ENCODE peak calls at places on chromosome 4, in nine cellular contexts. One of them, this sample, is unnamed.

GRCh38 chr4:152663203-152664066 is 16.4 kb downstream of the TMEM154 start:
- DNase-seq in caudate nucleus: no peak
- DNase-seq in stromal cell of bone marrow: no peak
- DNase-seq in G401: no peak
- DNase-seq in Karpas-422: peak
- DNase-seq in D341Med: no peak
- DNase-seq in mesenchymal stem cell: peak
- DNase-seq in posterior vena cava: no peak
- DNase-seq in activated B cell treated with CpG ODN at 0.5 μM for 24 hours: no peak
- DNase-seq in this sample: no peak

GRCh38 chr4:184746532-184746870 is 12.6 kb upstream of the CENPU start:
- DNase-seq in caudate nucleus: no peak
- DNase-seq in D341Med: no peak
- DNase-seq in Karpas-422: no peak
- DNase-seq in G401: no peak
- DNase-seq in mesenchymal stem cell: peak
- DNase-seq in activated B cell treated with CpG ODN at 0.5 μM for 24 hours: no peak
- DNase-seq in posterior vena cava: no peak
- DNase-seq in stromal cell of bone marrow: peak
- DNase-seq in this sample: no peak

GRCh38 chr4:185470503-185471195 is 884 bp downstream of the CCDC110 start:
- DNase-seq in mesenchymal stem cell: peak
- DNase-seq in activated B cell treated with CpG ODN at 0.5 μM for 24 hours: peak
- DNase-seq in caudate nucleus: no peak
- DNase-seq in D341Med: no peak
- DNase-seq in Karpas-422: no peak
- DNase-seq in posterior vena cava: peak
- DNase-seq in G401: peak
- DNase-seq in stromal cell of bone marrow: no peak
- DNase-seq in this sample: peak

GRCh38 chr4:154982187-154983047 is 201.3 kb downstream of the RBM46 start:
- DNase-seq in mesenchymal stem cell: peak
- DNase-seq in activated B cell treated with CpG ODN at 0.5 μM for 24 hours: no peak
- DNase-seq in G401: peak
- DNase-seq in Karpas-422: peak
- DNase-seq in caudate nucleus: no peak
- DNase-seq in posterior vena cava: no peak
- DNase-seq in D341Med: peak
- DNase-seq in stromal cell of bone marrow: peak
- DNase-seq in this sample: peak

GRCh38 chr4:67273676-67274075 is 271.6 kb downstream of the CENPC start:
- DNase-seq in caudate nucleus: no peak
- DNase-seq in G401: no peak
- DNase-seq in Karpas-422: no peak
- DNase-seq in posterior vena cava: no peak
- DNase-seq in mesenchymal stem cell: no peak
- DNase-seq in activated B cell treated with CpG ODN at 0.5 μM for 24 hours: no peak
- DNase-seq in stromal cell of bone marrow: no peak
- DNase-seq in D341Med: no peak
- DNase-seq in this sample: no peak

GRCh38 chr4:3637326-3638016 is 105.2 kb upstream of the LRPAP1 start:
- DNase-seq in Karpas-422: no peak
- DNase-seq in caudate nucleus: no peak
- DNase-seq in G401: peak
- DNase-seq in posterior vena cava: no peak
- DNase-seq in stromal cell of bone marrow: no peak
- DNase-seq in activated B cell treated with CpG ODN at 0.5 μM for 24 hours: no peak
- DNase-seq in D341Med: no peak
- DNase-seq in mesenchymal stem cell: no peak
- DNase-seq in this sample: no peak

GRCh38 chr4:170047774-170048354 is 21.7 kb upstream of the MFAP3L start:
- DNase-seq in mesenchymal stem cell: peak
- DNase-seq in Karpas-422: peak
- DNase-seq in D341Med: peak
- DNase-seq in stromal cell of bone marrow: peak
- DNase-seq in activated B cell treated with CpG ODN at 0.5 μM for 24 hours: no peak
- DNase-seq in caudate nucleus: no peak
- DNase-seq in G401: peak
- DNase-seq in posterior vena cava: no peak
- DNase-seq in this sample: peak

GRCh38 chr4:8920969-8921368 is 49.3 kb upstream of the HMX1 start:
- DNase-seq in stromal cell of bone marrow: no peak
- DNase-seq in caudate nucleus: no peak
- DNase-seq in Karpas-422: no peak
- DNase-seq in activated B cell treated with CpG ODN at 0.5 μM for 24 hours: no peak
- DNase-seq in posterior vena cava: no peak
- DNase-seq in D341Med: peak
- DNase-seq in mesenchymal stem cell: no peak
- DNase-seq in G401: no peak
- DNase-seq in this sample: no peak

GRCh38 chr4:9861561-9861960 is 80.1 kb downstream of the DRD5 start:
- DNase-seq in Karpas-422: no peak
- DNase-seq in activated B cell treated with CpG ODN at 0.5 μM for 24 hours: no peak
- DNase-seq in stromal cell of bone marrow: no peak
- DNase-seq in caudate nucleus: no peak
- DNase-seq in D341Med: no peak
- DNase-seq in G401: no peak
- DNase-seq in posterior vena cava: no peak
- DNase-seq in mesenchymal stem cell: no peak
- DNase-seq in this sample: no peak

GRCh38 chr4:142129931-142130330 is 493.5 kb downstream of the IL15 start:
- DNase-seq in stromal cell of bone marrow: no peak
- DNase-seq in D341Med: no peak
- DNase-seq in activated B cell treated with CpG ODN at 0.5 μM for 24 hours: no peak
- DNase-seq in Karpas-422: no peak
- DNase-seq in caudate nucleus: no peak
- DNase-seq in posterior vena cava: no peak
- DNase-seq in mesenchymal stem cell: no peak
- DNase-seq in G401: no peak
- DNase-seq in this sample: no peak